ENCODE peak calls at places on chromosomes 4 and X, in five cellular contexts. V is omental fat pad, I is PC-3, H is pancreas, K is SK-N-SH treated with all-trans-retinoic acid at 6 μM for 48 hours. B is an unnamed sample.

GRCh38 chr4:102575369-102576129 is 74.4 kb downstream of the NFKB1 start:
- ATAC-seq in V (no peak), I (peak), H (no peak), K (no peak), B (no peak)

GRCh38 chr4:5072948-5073347 is 21.7 kb downstream of the STK32B start:
- ATAC-seq in V (no peak), I (no peak), H (no peak), K (no peak), B (no peak)

GRCh38 chrX:23548164-23548563 is 119.1 kb upstream of the PRDX4 start:
- ATAC-seq in V (no peak), I (peak), H (no peak), K (no peak), B (no peak)

GRCh38 chr4:6845574-6845973 is 63.0 kb downstream of the KIAA0232 start:
- ATAC-seq in V (no peak), I (no peak), H (no peak), K (no peak), B (no peak)

GRCh38 chrX:121009764-121010163 is 24.2 kb upstream of the CT47A1 start:
- ATAC-seq in V (no peak), I (no peak), H (no peak), K (no peak), B (no peak)

GRCh38 chrX:56228914-56229313 is 3.2 kb upstream of the KLF8 start:
- ATAC-seq in V (no peak), I (no peak), H (no peak), K (no peak), B (no peak)

GRCh38 chrX:9515973-9516538 is 51.2 kb downstream of the TBL1X start:
- ATAC-seq in V (no peak), I (no peak), H (no peak), K (no peak), B (no peak)

GRCh38 chr4:1862961-1863296 is 7.0 kb upstream of the LETM1 start:
- ATAC-seq in V (no peak), I (no peak), H (no peak), K (no peak), B (no peak)

B was measured in gastroesophageal sphincter.